ENCODE peak calls at places on chromosomes 16 and 17, in nine cellular contexts. Y, M, F, E, Z, K, T, R and S are unnamed samples.

GRCh38 chr16:12618515-12618914 is 185.2 kb downstream of the CPPED1 start:
- DNase-seq in F (no peak), R (no peak), E (no peak), Y (no peak), K (peak; percentile 53), M (no peak), T (no peak), Z (no peak), S (peak; percentile 74)

GRCh38 chr16:24734382-24734781 is 4.9 kb downstream of the TNRC6A start:
- DNase-seq in T (no peak), R (peak; percentile 72), K (no peak), F (no peak), Y (peak; percentile 64), Z (peak; percentile 82), E (no peak), M (no peak), S (no peak)

GRCh38 chr16:56931253-56931768 is 631 bp upstream of the HERPUD1 start:
- DNase-seq in M (no peak), T (no peak), E (no peak), Z (no peak), K (peak; percentile 41), R (no peak), F (peak; percentile 42), Y (no peak), S (no peak)

GRCh38 chr17:15291674-15292361 is 26.7 kb upstream of the PMP22 start:
- DNase-seq in K (no peak), Y (peak; percentile 58), T (no peak), R (peak; percentile 46), E (peak; percentile 79), Z (peak; percentile 75), M (no peak), F (no peak), S (no peak)

GRCh38 chr16:78611318-78611717 is 511.9 kb downstream of the WWOX start:
- DNase-seq in R (no peak), K (no peak), F (no peak), Z (no peak), M (no peak), T (no peak), E (no peak), Y (no peak), S (no peak)

GRCh38 chr17:69300222-69300621 is 26.7 kb downstream of the ABCA5 start:
- DNase-seq in F (no peak), M (no peak), Y (peak; percentile 9), T (no peak), K (no peak), R (no peak), E (no peak), Z (no peak), S (no peak)

GRCh38 chr16:67082100-67082499 is 27.6 kb upstream of the PHAF1 start:
- DNase-seq in T (no peak), F (no peak), M (no peak), K (no peak), Z (no peak), E (no peak), Y (no peak), R (no peak), S (no peak)

GRCh38 chr16:79593074-79593531 is 7.4 kb downstream of the MAF start:
- DNase-seq in Z (peak; percentile 21), Y (no peak), E (no peak), T (no peak), F (no peak), R (no peak), M (no peak), K (no peak), S (no peak)

GRCh38 chr16:81478876-81479496 is 34.4 kb downstream of the CMIP start:
- DNase-seq in R (no peak), K (no peak), T (no peak), F (no peak), Z (no peak), Y (no peak), M (no peak), E (no peak), S (no peak)

GRCh38 chr17:82302498-82302963 is 14.9 kb downstream of the CD7 start:
- DNase-seq in E (no peak), R (no peak), F (no peak), K (no peak), M (no peak), Y (no peak), T (no peak), Z (no peak), S (no peak)

GRCh38 chr17:55601874-55602364 is 90.7 kb upstream of the SMIM36 start:
- DNase-seq in K (peak; percentile 32), E (peak; percentile 44), Z (peak; percentile 56), T (peak; percentile 68), M (peak; percentile 8), R (peak; percentile 61), F (peak; percentile 16), Y (peak; percentile 62), S (no peak)

GRCh38 chr17:28967240-28968135 is 16.2 kb upstream of the PHF12 start:
- DNase-seq in Y (peak; percentile 41), R (no peak), E (no peak), T (no peak), M (no peak), K (peak; percentile 83), Z (peak; percentile 16), F (no peak), S (no peak)

GRCh38 chr17:59330314-59330942 is 1.0 kb upstream of the YPEL2 start:
- DNase-seq in Y (no peak), Z (no peak), E (no peak), K (peak; percentile 82), T (no peak), F (no peak), M (no peak), R (no peak), S (no peak)

GRCh38 chr17:82328141-82328993 is 5.2 kb downstream of the SECTM1 start:
- DNase-seq in K (peak; percentile 86), E (no peak), R (no peak), Y (no peak), M (no peak), T (no peak), Z (no peak), F (no peak), S (no peak)

GRCh38 chr17:73371285-73371684 is 59.5 kb upstream of the CDC42EP4 start:
- DNase-seq in M (no peak), Y (peak; percentile 89), F (no peak), R (peak; percentile 92), K (no peak), E (peak; percentile 40), Z (peak; percentile 88), T (peak; percentile 94), S (no peak)